ENCODE peak calls at places on chromosomes 13 and 19, in four cellular contexts. Z, N, B and A are unnamed samples.

GRCh38 chr13:50127017-50127725 is 111.9 kb downstream of the KCNRG start:
- DNase-seq in B (no peak), Z (no peak), N (no peak), A (no peak)

GRCh38 chr19:16113727-16114126 is 2.0 kb downstream of the RAB8A start:
- DNase-seq in B (no peak), Z (no peak), N (no peak), A (no peak)

GRCh38 chr13:90926459-90926858 is 421.0 kb upstream of the MIR17HG start:
- DNase-seq in N (no peak), Z (no peak), B (no peak), A (no peak)

GRCh38 chr13:110471833-110472162 is 89.7 kb downstream of the RAB20 start:
- DNase-seq in Z (no peak), N (no peak), B (no peak), A (no peak)

GRCh38 chr19:35845215-35846037 is 6.9 kb downstream of the NPHS1 start:
- DNase-seq in B (no peak), N (peak), Z (no peak), A (no peak)

GRCh38 chr19:12611361-12611699 is 610 bp downstream of the ZNF791 start:
- DNase-seq in Z (no peak), B (peak), N (peak), A (peak)

GRCh38 chr13:45718063-45718462 is 15.9 kb downstream of the CBY2 start:
- DNase-seq in B (no peak), N (peak), Z (no peak), A (no peak)

GRCh38 chr13:106213028-106213427 is 322.4 kb downstream of the EFNB2 start:
- DNase-seq in Z (no peak), N (peak), B (no peak), A (no peak)

GRCh38 chr19:49064768-49065611 is at the start of gene NTF4:
- DNase-seq in N (peak), Z (no peak), B (no peak), A (no peak)

GRCh38 chr19:46606681-46607440 is 5.7 kb downstream of the CALM3 start:
- DNase-seq in B (no peak), Z (no peak), N (no peak), A (no peak)

GRCh38 chr19:11446652-11447301 is 11.3 kb downstream of the PRKCSH start:
- DNase-seq in B (no peak), Z (no peak), N (peak), A (no peak)

GRCh38 chr13:29937836-29938235 is 87.4 kb upstream of the UBL3 start:
- DNase-seq in Z (no peak), B (no peak), N (no peak), A (no peak)

GRCh38 chr13:94416454-94417080 is 62.9 kb downstream of the DCT start:
- DNase-seq in N (no peak), B (no peak), Z (no peak), A (no peak)

GRCh38 chr13:111955412-111955769 is 111.6 kb upstream of the SOX1 start:
- DNase-seq in B (no peak), Z (no peak), N (no peak), A (no peak)

GRCh38 chr13:37870895-37871550 is 1.5 kb upstream of the TRPC4 start:
- DNase-seq in B (peak), Z (no peak), N (peak), A (no peak)

GRCh38 chr19:19105365-19106060 is 32.8 kb downstream of the TMEM161A start:
- DNase-seq in N (peak), B (peak), Z (no peak), A (peak)

GRCh38 chr19:52941941-52942370 is 18.7 kb upstream of the ZNF888 start:
- DNase-seq in N (peak), Z (no peak), B (no peak), A (no peak)

GRCh38 chr19:18710986-18711751 is 27.7 kb downstream of the CRTC1 start:
- DNase-seq in B (peak), N (no peak), Z (no peak), A (no peak)

GRCh38 chr19:56959211-56959610 is 118.7 kb upstream of the PEG3 start:
- DNase-seq in Z (no peak), N (no peak), B (no peak), A (no peak)

GRCh38 chr13:22703601-22704209 is 477.1 kb upstream of the SGCG start:
- DNase-seq in B (no peak), Z (no peak), N (no peak), A (no peak)

GRCh38 chr19:38877781-38878574 is at the start of gene RINL:
- DNase-seq in N (no peak), Z (peak), B (no peak), A (no peak)

GRCh38 chr19:18809149-18809978 is 18.3 kb upstream of the COMP start:
- DNase-seq in N (peak), B (peak), Z (no peak), A (no peak)

GRCh38 chr13:75480691-75481175 is 1.2 kb downstream of the TBC1D4 start:
- DNase-seq in Z (no peak), N (peak), B (no peak), A (no peak)